ENCODE peak calls at places on chromosomes 4 and X, in ten cellular contexts. S, G, H, N, I, J, V, M, K and E are unnamed samples.

GRCh38 chr4:42339935-42340406 is 57.3 kb upstream of the SHISA3 start:
- DNase-seq in S (no peak), G (peak; percentile 66), H (no peak), N (no peak), I (peak; percentile 51), J (no peak), V (peak; percentile 92), M (no peak), K (no peak), E (peak; percentile 66)

GRCh38 chr4:41723286-41723685 is 25.2 kb downstream of the PHOX2B start:
- DNase-seq in S (no peak), G (no peak), H (no peak), N (no peak), I (no peak), J (no peak), V (no peak), M (no peak), K (no peak), E (no peak)

GRCh38 chrX:107736781-107737531 is 38.6 kb downstream of the TSC22D3 start:
- DNase-seq in S (no peak), G (no peak), H (no peak), N (no peak), I (no peak), J (no peak), V (no peak), M (peak; percentile 45), K (no peak), E (peak; percentile 99)

GRCh38 chrX:15815779-15816452 is 25.6 kb downstream of the ZRSR2 start:
- DNase-seq in S (no peak), G (no peak), H (peak; percentile 12), N (no peak), I (peak; percentile 66), J (peak; percentile 72), V (peak; percentile 28), M (no peak), K (peak; percentile 14), E (peak; percentile 80)

GRCh38 chrX:43707812-43708548 is 51.9 kb downstream of the MAOA start:
- DNase-seq in S (no peak), G (no peak), H (no peak), N (peak; percentile 53), I (no peak), J (no peak), V (peak; percentile 70), M (peak; percentile 74), K (peak; percentile 86), E (no peak)

GRCh38 chrX:79413009-79413408 is 45.9 kb upstream of the ITM2A start:
- DNase-seq in S (no peak), G (no peak), H (no peak), N (no peak), I (peak; percentile 22), J (peak; percentile 35), V (peak; percentile 36), M (no peak), K (peak; percentile 5), E (no peak)

GRCh38 chrX:133254666-133255065 is 36.5 kb upstream of the TFDP3 start:
- DNase-seq in S (peak; percentile 19), G (no peak), H (no peak), N (no peak), I (no peak), J (peak; percentile 6), V (no peak), M (no peak), K (no peak), E (no peak)

GRCh38 chrX:45584717-45585116 is 384.0 kb upstream of the DIPK2B start:
- DNase-seq in S (no peak), G (no peak), H (no peak), N (no peak), I (no peak), J (no peak), V (no peak), M (no peak), K (no peak), E (no peak)

GRCh38 chr4:10421344-10422055 is 35.7 kb downstream of the ZNF518B start:
- DNase-seq in S (no peak), G (no peak), H (no peak), N (no peak), I (no peak), J (no peak), V (no peak), M (no peak), K (no peak), E (no peak)

GRCh38 chrX:17405225-17405969 is 30.4 kb downstream of the NHS start:
- DNase-seq in S (no peak), G (no peak), H (no peak), N (no peak), I (no peak), J (no peak), V (no peak), M (no peak), K (no peak), E (no peak)

GRCh38 chr4:28557755-28558154 is 1697.1 kb downstream of the STIM2 start:
- DNase-seq in S (no peak), G (no peak), H (no peak), N (no peak), I (no peak), J (peak; percentile 36), V (peak; percentile 11), M (no peak), K (no peak), E (no peak)

GRCh38 chr4:127155121-127155520 is 477.6 kb upstream of the INTU start:
- DNase-seq in S (no peak), G (no peak), H (no peak), N (no peak), I (no peak), J (no peak), V (no peak), M (no peak), K (no peak), E (no peak)

GRCh38 chrX:323721-324628 is 5.4 kb upstream of the GTPBP6 start:
- DNase-seq in S (peak; percentile 17), G (no peak), H (no peak), N (peak; percentile 82), I (peak; percentile 83), J (peak; percentile 57), V (peak; percentile 72), M (peak; percentile 88), K (peak; percentile 59), E (peak; percentile 88)

GRCh38 chrX:68710870-68711576 is 63.6 kb downstream of the STARD8 start:
- DNase-seq in S (no peak), G (no peak), H (no peak), N (no peak), I (peak; percentile 68), J (peak; percentile 59), V (peak; percentile 64), M (peak; percentile 59), K (peak; percentile 21), E (peak; percentile 87)

GRCh38 chr4:77235289-77235854 is 78.4 kb downstream of the CCNG2 start:
- DNase-seq in S (no peak), G (no peak), H (no peak), N (no peak), I (no peak), J (no peak), V (no peak), M (no peak), K (no peak), E (no peak)

GRCh38 chr4:77236806-77237205 is 79.8 kb downstream of the CCNG2 start:
- DNase-seq in S (no peak), G (no peak), H (no peak), N (no peak), I (no peak), J (no peak), V (no peak), M (no peak), K (no peak), E (no peak)

GRCh38 chr4:77240469-77241066 is 83.6 kb downstream of the CCNG2 start:
- DNase-seq in S (no peak), G (peak; percentile 69), H (peak; percentile 55), N (peak; percentile 63), I (peak; percentile 89), J (peak; percentile 61), V (peak; percentile 70), M (peak; percentile 76), K (peak; percentile 82), E (peak; percentile 95)
- TF ChIP-seq CTCF in S (peak; percentile 68), G (no peak), H (peak; percentile 21), N (peak; percentile 73), I (peak; percentile 88), J (peak; percentile 75), V (peak; percentile 82), M (peak; percentile 83), K (peak; percentile 40), E (peak; percentile 93)

GRCh38 chr4:88705805-88706518 is 8.3 kb upstream of the NAP1L5 start:
- DNase-seq in S (no peak), G (no peak), H (no peak), N (no peak), I (no peak), J (no peak), V (peak; percentile 30), M (no peak), K (no peak), E (no peak)
- H3K4me3 ChIP-seq in S (no peak overlapping the region), G (no peak overlapping the region), H (no peak overlapping the region), N (no peak overlapping the region), I (no peak overlapping the region), J (no peak overlapping the region), V (no peak overlapping the region), M (no peak overlapping the region), K (no peak overlapping the region), E (no peak overlapping the region)

GRCh38 chr4:8882239-8882638 is 10.6 kb upstream of the HMX1 start:
- DNase-seq in S (no peak), G (no peak), H (no peak), N (no peak), I (peak; percentile 13), J (peak; percentile 28), V (no peak), M (no peak), K (no peak), E (no peak)
- TF ChIP-seq CTCF in S (no peak), G (no peak), H (no peak), N (no peak), I (no peak), J (peak; percentile 14), V (no peak), M (no peak), K (no peak), E (no peak)

DNA sequence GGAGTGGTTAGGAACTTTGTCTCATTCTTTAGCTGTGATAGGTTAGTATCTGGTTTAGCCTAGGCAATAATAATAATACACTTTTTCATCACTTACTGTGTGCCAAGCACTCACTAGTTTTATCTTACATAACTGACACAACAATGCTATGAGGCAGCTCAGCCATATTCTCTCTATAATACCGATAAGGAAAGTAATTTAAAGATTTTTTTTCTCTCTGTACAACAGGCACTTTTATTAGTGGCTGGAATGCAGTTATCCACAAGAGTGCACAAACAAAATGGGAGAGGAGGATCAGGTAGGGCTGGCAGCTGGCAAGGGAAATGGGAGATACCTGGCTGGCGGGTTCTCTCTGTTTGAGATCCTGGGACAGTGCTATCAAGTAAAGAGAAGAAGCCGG is 7.6 kb downstream of the RELL1 start:
- DNase-seq in S (no peak), G (no peak), H (no peak), N (no peak), I (no peak), J (no peak), V (peak; percentile 61), M (no peak), K (no peak), E (no peak)
- H3K4me3 ChIP-seq in S (no peak overlapping the region), G (no peak overlapping the region), H (no peak overlapping the region), N (no peak overlapping the region), I (no peak overlapping the region), J (no peak overlapping the region), V (no peak overlapping the region), M (no peak overlapping the region), K (no peak overlapping the region), E (no peak overlapping the region)

DNA sequence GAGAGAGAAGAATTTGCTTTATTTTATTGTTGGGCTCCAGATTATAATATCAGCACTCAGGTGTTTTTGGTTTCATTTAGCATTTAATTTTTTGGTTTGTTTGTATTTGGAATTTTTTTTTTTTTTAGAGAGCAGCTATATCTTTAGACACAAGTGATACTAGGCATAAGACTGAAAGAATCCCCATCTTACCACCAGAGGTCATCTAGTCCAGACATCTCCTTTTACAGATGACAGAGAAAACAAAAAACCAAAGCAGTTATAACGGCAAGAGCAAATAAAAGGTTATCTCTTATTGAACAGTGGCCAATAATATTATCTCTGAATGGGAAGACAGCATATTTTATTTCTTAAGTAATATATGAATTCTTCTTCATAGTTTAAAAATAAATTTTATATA is 22.8 kb downstream of the USP38 start:
- DNase-seq in S (no peak), G (no peak), H (no peak), N (no peak), I (no peak), J (no peak), V (peak; percentile 45), M (no peak), K (no peak), E (no peak)
- TF ChIP-seq CTCF in S (peak; percentile 9), G (peak; percentile 9), H (no peak), N (peak; percentile 31), I (peak; percentile 38), J (no peak), V (peak; percentile 39), M (peak; percentile 13), K (no peak), E (peak; percentile 71)